ENCODE peak calls at places on chromosomes 2 and 18, in eight cellular contexts. One of them, this sample, is unnamed.

GRCh38 chr2:195710407-195710806 is 53.4 kb downstream of the SLC39A10 start:
- DNase-seq in spleen: no peak
- DNase-seq in IMR-90: peak
- DNase-seq in fibroblast of lung: peak
- DNase-seq in brain microvascular endothelial cell: no peak
- DNase-seq in SK-N-SH: no peak
- DNase-seq in A673: no peak
- DNase-seq in CD4-positive, CD25-positive, alpha-beta regulatory T cell: no peak
- DNase-seq in this sample: no peak

GRCh38 chr2:146874260-146874658 is 970.6 kb upstream of the ACVR2A start:
- DNase-seq in spleen: no peak
- DNase-seq in IMR-90: no peak
- DNase-seq in fibroblast of lung: peak
- DNase-seq in brain microvascular endothelial cell: peak
- DNase-seq in SK-N-SH: no peak
- DNase-seq in A673: peak
- DNase-seq in CD4-positive, CD25-positive, alpha-beta regulatory T cell: no peak
- DNase-seq in this sample: peak

GRCh38 chr2:66522591-66523379 is 87.9 kb downstream of the MEIS1 start:
- DNase-seq in spleen: no peak
- DNase-seq in IMR-90: no peak
- DNase-seq in fibroblast of lung: no peak
- DNase-seq in brain microvascular endothelial cell: no peak
- DNase-seq in SK-N-SH: no peak
- DNase-seq in A673: no peak
- DNase-seq in CD4-positive, CD25-positive, alpha-beta regulatory T cell: no peak
- DNase-seq in this sample: no peak

GRCh38 chr18:70491734-70492348 is 203.0 kb downstream of the SOCS6 start:
- DNase-seq in spleen: no peak
- DNase-seq in IMR-90: peak
- DNase-seq in fibroblast of lung: peak
- DNase-seq in brain microvascular endothelial cell: peak
- DNase-seq in SK-N-SH: peak
- DNase-seq in A673: peak
- DNase-seq in CD4-positive, CD25-positive, alpha-beta regulatory T cell: peak
- DNase-seq in this sample: no peak

GRCh38 chr2:196168181-196168580 is 3.2 kb downstream of the STK17B start:
- DNase-seq in spleen: no peak
- DNase-seq in IMR-90: peak
- DNase-seq in fibroblast of lung: peak
- DNase-seq in brain microvascular endothelial cell: peak
- DNase-seq in SK-N-SH: no peak
- DNase-seq in A673: peak
- DNase-seq in CD4-positive, CD25-positive, alpha-beta regulatory T cell: peak
- DNase-seq in this sample: peak

GRCh38 chr18:55588001-55588875 is at the start of gene TCF4:
- DNase-seq in spleen: peak
- DNase-seq in IMR-90: peak
- DNase-seq in fibroblast of lung: peak
- DNase-seq in brain microvascular endothelial cell: peak
- DNase-seq in SK-N-SH: peak
- DNase-seq in A673: peak
- DNase-seq in CD4-positive, CD25-positive, alpha-beta regulatory T cell: peak
- DNase-seq in this sample: no peak

GRCh38 chr2:40095003-40095402 is 315.9 kb upstream of the THUMPD2 start:
- DNase-seq in spleen: no peak
- DNase-seq in IMR-90: peak
- DNase-seq in fibroblast of lung: peak
- DNase-seq in brain microvascular endothelial cell: peak
- DNase-seq in SK-N-SH: no peak
- DNase-seq in A673: peak
- DNase-seq in CD4-positive, CD25-positive, alpha-beta regulatory T cell: no peak
- DNase-seq in this sample: no peak

GRCh38 chr2:128439231-128440086 is 120.8 kb upstream of the HS6ST1 start:
- DNase-seq in spleen: no peak
- DNase-seq in IMR-90: no peak
- DNase-seq in fibroblast of lung: no peak
- DNase-seq in brain microvascular endothelial cell: no peak
- DNase-seq in SK-N-SH: no peak
- DNase-seq in A673: no peak
- DNase-seq in CD4-positive, CD25-positive, alpha-beta regulatory T cell: no peak
- DNase-seq in this sample: no peak

GRCh38 chr2:208363485-208363884 is 43.1 kb upstream of the PTH2R start:
- DNase-seq in spleen: no peak
- DNase-seq in IMR-90: peak
- DNase-seq in fibroblast of lung: peak
- DNase-seq in brain microvascular endothelial cell: peak
- DNase-seq in SK-N-SH: no peak
- DNase-seq in A673: peak
- DNase-seq in CD4-positive, CD25-positive, alpha-beta regulatory T cell: peak
- DNase-seq in this sample: peak

GRCh38 chr2:126715576-126716406 is 59.8 kb downstream of the GYPC start:
- DNase-seq in spleen: no peak
- DNase-seq in IMR-90: no peak
- DNase-seq in fibroblast of lung: no peak
- DNase-seq in brain microvascular endothelial cell: no peak
- DNase-seq in SK-N-SH: no peak
- DNase-seq in A673: no peak
- DNase-seq in CD4-positive, CD25-positive, alpha-beta regulatory T cell: no peak
- DNase-seq in this sample: no peak

DNA sequence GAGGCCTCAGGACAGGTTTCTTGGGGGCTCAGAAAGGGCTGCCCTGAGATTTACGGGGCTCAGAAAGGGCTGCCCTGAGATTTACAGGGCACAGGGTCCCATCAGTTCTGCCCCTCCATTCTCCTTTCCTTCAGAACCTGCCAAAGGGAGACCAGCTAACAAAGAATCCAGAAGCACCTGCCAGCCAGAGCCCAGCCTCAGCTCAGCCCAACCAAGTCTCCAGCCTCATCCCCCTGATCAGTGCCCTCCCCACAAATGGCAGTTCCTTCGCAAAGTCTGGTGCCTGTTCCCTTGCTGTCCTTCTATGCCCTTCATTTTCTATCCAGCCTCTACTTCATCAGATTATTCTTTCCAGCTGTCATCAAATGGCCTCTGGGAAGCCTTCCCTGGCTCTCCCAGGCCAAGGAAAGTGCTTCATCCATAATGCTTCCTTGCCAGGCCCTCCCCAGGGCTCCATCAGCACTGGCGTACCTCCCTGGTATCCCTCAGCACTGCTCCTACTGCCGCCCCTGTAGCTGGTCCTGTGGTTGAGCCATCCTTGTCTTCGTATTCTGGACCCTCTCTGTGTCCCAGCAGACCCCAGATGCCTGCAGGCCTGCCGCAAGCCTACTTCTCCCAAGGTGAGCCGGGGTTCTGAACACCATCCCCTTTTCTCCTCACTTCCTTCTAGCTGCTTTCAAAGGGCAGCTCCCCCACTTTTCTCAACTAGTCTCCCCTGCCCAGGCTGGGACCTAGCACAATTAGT is 96.2 kb upstream of the EPAS1 start:
- DNase-seq in spleen: no peak
- DNase-seq in IMR-90: no peak
- DNase-seq in fibroblast of lung: no peak
- DNase-seq in brain microvascular endothelial cell: no peak
- DNase-seq in SK-N-SH: no peak
- DNase-seq in A673: no peak
- DNase-seq in CD4-positive, CD25-positive, alpha-beta regulatory T cell: no peak
- DNase-seq in this sample: no peak
- H3K27ac ChIP-seq in spleen: peak
- H3K27ac ChIP-seq in IMR-90: no peak
- H3K27ac ChIP-seq in fibroblast of lung: no peak
- H3K27ac ChIP-seq in brain microvascular endothelial cell: no peak
- H3K27ac ChIP-seq in SK-N-SH: no peak
- H3K27ac ChIP-seq in A673: no peak
- H3K27ac ChIP-seq in CD4-positive, CD25-positive, alpha-beta regulatory T cell: peak
- H3K27ac ChIP-seq in this sample: no peak

GRCh38 chr18:23723121-23723520 is 33.9 kb downstream of the LAMA3 start:
- DNase-seq in spleen: no peak
- DNase-seq in IMR-90: peak
- DNase-seq in fibroblast of lung: no peak
- DNase-seq in brain microvascular endothelial cell: no peak
- DNase-seq in SK-N-SH: no peak
- DNase-seq in A673: no peak
- DNase-seq in CD4-positive, CD25-positive, alpha-beta regulatory T cell: no peak
- DNase-seq in this sample: no peak

GRCh38 chr18:23719634-23720201 is 30.5 kb downstream of the LAMA3 start:
- DNase-seq in spleen: no peak
- DNase-seq in IMR-90: peak
- DNase-seq in fibroblast of lung: peak
- DNase-seq in brain microvascular endothelial cell: peak
- DNase-seq in SK-N-SH: no peak
- DNase-seq in A673: peak
- DNase-seq in CD4-positive, CD25-positive, alpha-beta regulatory T cell: no peak
- DNase-seq in this sample: peak

GRCh38 chr18:23722646-23723045 is 33.4 kb downstream of the LAMA3 start:
- DNase-seq in spleen: no peak
- DNase-seq in IMR-90: peak
- DNase-seq in fibroblast of lung: no peak
- DNase-seq in brain microvascular endothelial cell: peak
- DNase-seq in SK-N-SH: no peak
- DNase-seq in A673: no peak
- DNase-seq in CD4-positive, CD25-positive, alpha-beta regulatory T cell: no peak
- DNase-seq in this sample: no peak

GRCh38 chr18:23718731-23719130 is 29.5 kb downstream of the LAMA3 start:
- DNase-seq in spleen: no peak
- DNase-seq in IMR-90: no peak
- DNase-seq in fibroblast of lung: no peak
- DNase-seq in brain microvascular endothelial cell: no peak
- DNase-seq in SK-N-SH: no peak
- DNase-seq in A673: no peak
- DNase-seq in CD4-positive, CD25-positive, alpha-beta regulatory T cell: no peak
- DNase-seq in this sample: no peak

GRCh38 chr18:23721711-23722479 is 32.6 kb downstream of the LAMA3 start:
- DNase-seq in spleen: no peak
- DNase-seq in IMR-90: peak
- DNase-seq in fibroblast of lung: no peak
- DNase-seq in brain microvascular endothelial cell: peak
- DNase-seq in SK-N-SH: no peak
- DNase-seq in A673: no peak
- DNase-seq in CD4-positive, CD25-positive, alpha-beta regulatory T cell: no peak
- DNase-seq in this sample: no peak
- H3K27ac ChIP-seq in spleen: no peak
- H3K27ac ChIP-seq in IMR-90: no peak
- H3K27ac ChIP-seq in fibroblast of lung: no peak
- H3K27ac ChIP-seq in brain microvascular endothelial cell: peak
- H3K27ac ChIP-seq in SK-N-SH: peak
- H3K27ac ChIP-seq in A673: no peak
- H3K27ac ChIP-seq in CD4-positive, CD25-positive, alpha-beta regulatory T cell: no peak
- H3K27ac ChIP-seq in this sample: no peak

GRCh38 chr2:130372833-130373807 is 17.3 kb downstream of the PTPN18 start:
- DNase-seq in spleen: peak
- DNase-seq in IMR-90: no peak
- DNase-seq in fibroblast of lung: no peak
- DNase-seq in brain microvascular endothelial cell: no peak
- DNase-seq in SK-N-SH: no peak
- DNase-seq in A673: no peak
- DNase-seq in CD4-positive, CD25-positive, alpha-beta regulatory T cell: no peak
- DNase-seq in this sample: no peak
- H3K27ac ChIP-seq in spleen: peak
- H3K27ac ChIP-seq in IMR-90: peak
- H3K27ac ChIP-seq in fibroblast of lung: peak
- H3K27ac ChIP-seq in brain microvascular endothelial cell: no peak
- H3K27ac ChIP-seq in SK-N-SH: peak
- H3K27ac ChIP-seq in A673: no peak
- H3K27ac ChIP-seq in CD4-positive, CD25-positive, alpha-beta regulatory T cell: peak
- H3K27ac ChIP-seq in this sample: peak

GRCh38 chr18:48028081-48028480 is 97.6 kb upstream of the SMAD2 start:
- DNase-seq in spleen: peak
- DNase-seq in IMR-90: no peak
- DNase-seq in fibroblast of lung: no peak
- DNase-seq in brain microvascular endothelial cell: no peak
- DNase-seq in SK-N-SH: no peak
- DNase-seq in A673: no peak
- DNase-seq in CD4-positive, CD25-positive, alpha-beta regulatory T cell: no peak
- DNase-seq in this sample: no peak

GRCh38 chr18:48026216-48026615 is 95.8 kb upstream of the SMAD2 start:
- DNase-seq in spleen: peak
- DNase-seq in IMR-90: no peak
- DNase-seq in fibroblast of lung: no peak
- DNase-seq in brain microvascular endothelial cell: no peak
- DNase-seq in SK-N-SH: no peak
- DNase-seq in A673: no peak
- DNase-seq in CD4-positive, CD25-positive, alpha-beta regulatory T cell: no peak
- DNase-seq in this sample: no peak

GRCh38 chr18:48028716-48029115 is 98.3 kb upstream of the SMAD2 start:
- DNase-seq in spleen: peak
- DNase-seq in IMR-90: no peak
- DNase-seq in fibroblast of lung: no peak
- DNase-seq in brain microvascular endothelial cell: no peak
- DNase-seq in SK-N-SH: no peak
- DNase-seq in A673: no peak
- DNase-seq in CD4-positive, CD25-positive, alpha-beta regulatory T cell: no peak
- DNase-seq in this sample: no peak

GRCh38 chr18:48029296-48029986 is 99.0 kb upstream of the SMAD2 start:
- DNase-seq in spleen: peak
- DNase-seq in IMR-90: no peak
- DNase-seq in fibroblast of lung: no peak
- DNase-seq in brain microvascular endothelial cell: no peak
- DNase-seq in SK-N-SH: no peak
- DNase-seq in A673: no peak
- DNase-seq in CD4-positive, CD25-positive, alpha-beta regulatory T cell: no peak
- DNase-seq in this sample: no peak

GRCh38 chr18:48027401-48027931 is 97.0 kb upstream of the SMAD2 start:
- DNase-seq in spleen: peak
- DNase-seq in IMR-90: no peak
- DNase-seq in fibroblast of lung: no peak
- DNase-seq in brain microvascular endothelial cell: no peak
- DNase-seq in SK-N-SH: no peak
- DNase-seq in A673: no peak
- DNase-seq in CD4-positive, CD25-positive, alpha-beta regulatory T cell: no peak
- DNase-seq in this sample: no peak
- H3K27ac ChIP-seq in spleen: peak
- H3K27ac ChIP-seq in IMR-90: no peak
- H3K27ac ChIP-seq in fibroblast of lung: no peak
- H3K27ac ChIP-seq in brain microvascular endothelial cell: no peak
- H3K27ac ChIP-seq in SK-N-SH: no peak
- H3K27ac ChIP-seq in A673: no peak
- H3K27ac ChIP-seq in CD4-positive, CD25-positive, alpha-beta regulatory T cell: no peak
- H3K27ac ChIP-seq in this sample: no peak

GRCh38 chr2:149259136-149259535 is 71.3 kb upstream of the LYPD6 start:
- DNase-seq in spleen: no peak
- DNase-seq in IMR-90: no peak
- DNase-seq in fibroblast of lung: no peak
- DNase-seq in brain microvascular endothelial cell: no peak
- DNase-seq in SK-N-SH: no peak
- DNase-seq in A673: no peak
- DNase-seq in CD4-positive, CD25-positive, alpha-beta regulatory T cell: no peak
- DNase-seq in this sample: no peak

GRCh38 chr2:149261672-149262071 is 68.7 kb upstream of the LYPD6 start:
- DNase-seq in spleen: no peak
- DNase-seq in IMR-90: no peak
- DNase-seq in fibroblast of lung: no peak
- DNase-seq in brain microvascular endothelial cell: no peak
- DNase-seq in SK-N-SH: no peak
- DNase-seq in A673: peak
- DNase-seq in CD4-positive, CD25-positive, alpha-beta regulatory T cell: no peak
- DNase-seq in this sample: no peak

DNA sequence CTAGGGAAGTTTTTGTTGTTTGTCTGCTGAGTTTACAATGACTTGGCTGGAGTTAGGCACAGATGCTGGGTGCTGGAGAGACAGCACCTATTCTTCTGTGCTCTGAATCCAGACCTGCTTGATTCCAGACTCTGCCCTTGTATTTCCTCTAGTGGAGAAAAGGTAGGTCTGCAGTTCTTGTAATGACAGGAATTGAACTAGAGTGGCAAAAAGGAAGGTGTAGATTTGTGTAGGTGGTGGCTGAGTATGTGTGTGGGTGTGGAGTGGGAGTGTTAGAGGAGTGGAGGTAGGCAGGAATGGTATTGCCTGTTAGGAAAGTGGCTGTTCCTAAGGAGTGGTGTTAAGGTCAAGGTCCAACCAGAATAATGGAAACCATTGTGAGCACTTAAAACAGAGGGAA is 71.9 kb upstream of the LYPD6 start:
- DNase-seq in spleen: no peak
- DNase-seq in IMR-90: no peak
- DNase-seq in fibroblast of lung: no peak
- DNase-seq in brain microvascular endothelial cell: no peak
- DNase-seq in SK-N-SH: no peak
- DNase-seq in A673: no peak
- DNase-seq in CD4-positive, CD25-positive, alpha-beta regulatory T cell: no peak
- DNase-seq in this sample: no peak
- H3K27ac ChIP-seq in spleen: no peak
- H3K27ac ChIP-seq in IMR-90: no peak
- H3K27ac ChIP-seq in fibroblast of lung: no peak
- H3K27ac ChIP-seq in brain microvascular endothelial cell: no peak
- H3K27ac ChIP-seq in SK-N-SH: no peak
- H3K27ac ChIP-seq in A673: no peak
- H3K27ac ChIP-seq in CD4-positive, CD25-positive, alpha-beta regulatory T cell: no peak
- H3K27ac ChIP-seq in this sample: no peak

This sample was measured in epithelial cell of prostate.